ENCODE peak calls at places on chromosomes 7 and 10, in ten cellular contexts. C, H, D, E, J, P, Y, O, Q and W are unnamed samples. For H3K9me3 and H3K27me3, the result is how much of the 10 kb centered on the place peaks cover.

GRCh38 chr10:42963302-42963701 is 113.6 kb upstream of the RET start:
- DNase-seq in C (no peak), H (no peak), D (no peak), E (peak), J (no peak), P (no peak), Y (no peak), O (no peak), Q (no peak), W (no peak)

GRCh38 chr7:129368389-129368986 is 65.7 kb upstream of the STRIP2 start:
- DNase-seq in C (no peak), H (no peak), D (no peak), E (no peak), J (no peak), P (no peak), Y (no peak), O (no peak), Q (peak), W (no peak)

GRCh38 chr7:142739927-142740492 is 9.3 kb upstream of the PRSS1 start:
- DNase-seq in C (no peak), H (no peak), D (no peak), E (no peak), J (no peak), P (no peak), Y (no peak), O (peak), Q (no peak), W (no peak)

GRCh38 chr10:44949127-44949802 is 10.3 kb upstream of the RASSF4 start:
- DNase-seq in C (no peak), H (no peak), D (no peak), E (no peak), J (no peak), P (no peak), Y (no peak), O (peak), Q (no peak), W (no peak)

GRCh38 chr7:28269700-28270361 is 89.2 kb upstream of the JAZF1 start:
- DNase-seq in C (no peak), H (no peak), D (no peak), E (no peak), J (no peak), P (no peak), Y (no peak), O (peak), Q (no peak), W (no peak)

GRCh38 chr7:63012633-63013183 is 985.9 kb upstream of the ZNF722 start:
- DNase-seq in C (no peak), H (no peak), D (no peak), E (no peak), J (no peak), P (no peak), Y (no peak), O (no peak), Q (no peak), W (no peak)

GRCh38 chr10:8283986-8284385 is 229.5 kb downstream of the GATA3 start:
- DNase-seq in C (no peak), H (no peak), D (no peak), E (no peak), J (no peak), P (no peak), Y (no peak), O (no peak), Q (no peak), W (no peak)

GRCh38 chr7:120168066-120168465 is 104.9 kb upstream of the KCND2 start:
- DNase-seq in C (peak), H (no peak), D (peak), E (no peak), J (no peak), P (no peak), Y (no peak), O (no peak), Q (no peak), W (no peak)

GRCh38 chr7:107138696-107139420 is 29.9 kb upstream of the HBP1 start:
- DNase-seq in C (no peak), H (no peak), D (peak), E (no peak), J (no peak), P (no peak), Y (no peak), O (no peak), Q (no peak), W (no peak)

GRCh38 chr7:15042285-15042684 is 139.7 kb upstream of the DGKB start:
- DNase-seq in C (no peak), H (no peak), D (no peak), E (no peak), J (no peak), P (no peak), Y (no peak), O (no peak), Q (peak), W (no peak)

GRCh38 chr7:13016633-13017324 is 329.3 kb downstream of the ARL4A start:
- DNase-seq in C (no peak), H (peak), D (peak), E (no peak), J (no peak), P (no peak), Y (no peak), O (no peak), Q (no peak), W (no peak)

GRCh38 chr10:118669020-118669766 is 73.7 kb upstream of the PRLHR start:
- DNase-seq in C (no peak), H (no peak), D (peak), E (no peak), J (peak), P (no peak), Y (peak), O (peak), Q (peak), W (peak)

GRCh38 chr10:5550621-5551530 is 26.1 kb downstream of the CALML3 start:
- DNase-seq in C (no peak), H (no peak), D (peak), E (peak), J (no peak), P (no peak), Y (no peak), O (no peak), Q (no peak), W (no peak)

GRCh38 chr7:95545007-95545615 is 51.2 kb downstream of the PDK4 start:
- DNase-seq in C (peak), H (peak), D (peak), E (peak), J (peak), P (peak), Y (peak), O (no peak), Q (peak), W (peak)

GRCh38 chr10:96366508-96366907 is 7.7 kb upstream of the OPALIN start:
- DNase-seq in C (no peak), H (no peak), D (peak), E (no peak), J (no peak), P (no peak), Y (no peak), O (no peak), Q (peak), W (no peak)

GRCh38 chr10:69731698-69732097 is 70.0 kb upstream of the COL13A1 start:
- DNase-seq in C (no peak), H (no peak), D (no peak), E (no peak), J (no peak), P (no peak), Y (no peak), O (no peak), Q (no peak), W (no peak)

GRCh38 chr10:114404171-114405010 is at the start of gene AFAP1L2:
- DNase-seq in C (peak), H (peak), D (no peak), E (peak), J (no peak), P (peak), Y (peak), O (no peak), Q (no peak), W (no peak)

GRCh38 chr10:4670737-4671136 is 155.3 kb upstream of the AKR1E2 start:
- DNase-seq in C (no peak), H (no peak), D (peak), E (no peak), J (no peak), P (no peak), Y (no peak), O (no peak), Q (no peak), W (no peak)

GRCh38 chr10:78155722-78156121 is 122.1 kb downstream of the RPS24 start:
- DNase-seq in C (no peak), H (no peak), D (no peak), E (no peak), J (no peak), P (no peak), Y (no peak), O (peak), Q (no peak), W (no peak)

GRCh38 chr7:40827217-40828085 is 692.6 kb downstream of the SUGCT start:
- DNase-seq in C (no peak), H (peak), D (no peak), E (no peak), J (peak), P (no peak), Y (no peak), O (no peak), Q (no peak), W (no peak)

GRCh38 chr7:7452119-7452518 is 83.6 kb downstream of the COL28A1 start:
- DNase-seq in C (no peak), H (peak), D (no peak), E (no peak), J (no peak), P (no peak), Y (no peak), O (no peak), Q (no peak), W (no peak)

GRCh38 chr7:101411477-101411954 is 48.8 kb downstream of the COL26A1 start:
- DNase-seq in C (no peak), H (no peak), D (no peak), E (no peak), J (no peak), P (no peak), Y (no peak), O (no peak), Q (no peak), W (no peak)

GRCh38 chr10:69425513-69426298 is 9.0 kb upstream of the TACR2 start:
- DNase-seq in C (no peak), H (peak), D (no peak), E (peak), J (no peak), P (no peak), Y (peak), O (peak), Q (no peak), W (no peak)

GRCh38 chr10:133462512-133463305 is 9.0 kb downstream of the SCART1 start:
- DNase-seq in C (no peak), H (no peak), D (no peak), E (no peak), J (no peak), P (no peak), Y (no peak), O (no peak), Q (no peak), W (no peak)
- H3K9me3 ChIP-seq in C (under half), H (under half), D (under half), E (under half), J (under half), P (under half), Y (under half), O (under half), Q (under half), W (under half)

GRCh38 chr10:50334273-50334672 is 83.0 kb upstream of the ASAH2 start:
- DNase-seq in C (no peak), H (no peak), D (peak), E (no peak), J (no peak), P (no peak), Y (no peak), O (no peak), Q (no peak), W (no peak)

GRCh38 chr10:50332108-50332846 is 81.0 kb upstream of the ASAH2 start:
- DNase-seq in C (no peak), H (no peak), D (no peak), E (no peak), J (no peak), P (no peak), Y (no peak), O (no peak), Q (no peak), W (no peak)

GRCh38 chr10:50333872-50334271 is 82.6 kb upstream of the ASAH2 start:
- DNase-seq in C (no peak), H (no peak), D (no peak), E (no peak), J (no peak), P (no peak), Y (no peak), O (no peak), Q (no peak), W (no peak)

GRCh38 chr10:50335397-50335796 is 84.1 kb upstream of the ASAH2 start:
- DNase-seq in C (no peak), H (no peak), D (no peak), E (no peak), J (no peak), P (no peak), Y (no peak), O (no peak), Q (no peak), W (no peak)

GRCh38 chr10:50331486-50331885 is 80.2 kb upstream of the ASAH2 start:
- DNase-seq in C (no peak), H (no peak), D (no peak), E (no peak), J (no peak), P (no peak), Y (no peak), O (no peak), Q (no peak), W (no peak)
- H3K27ac ChIP-seq in C (no peak), H (no peak), D (no peak), E (no peak), J (no peak), P (no peak), Y (no peak), O (no peak), Q (no peak), W (no peak)

GRCh38 chr7:98404840-98405239 is 4.0 kb upstream of the BAIAP2L1 start:
- DNase-seq in C (no peak), H (no peak), D (no peak), E (no peak), J (no peak), P (no peak), Y (no peak), O (no peak), Q (no peak), W (no peak)
- H3K27me3 ChIP-seq in C (under half), H (under half), D (under half), E (under half), J (under half), P (under half), Y (under half), O (under half), Q (under half), W (under half)

DNA sequence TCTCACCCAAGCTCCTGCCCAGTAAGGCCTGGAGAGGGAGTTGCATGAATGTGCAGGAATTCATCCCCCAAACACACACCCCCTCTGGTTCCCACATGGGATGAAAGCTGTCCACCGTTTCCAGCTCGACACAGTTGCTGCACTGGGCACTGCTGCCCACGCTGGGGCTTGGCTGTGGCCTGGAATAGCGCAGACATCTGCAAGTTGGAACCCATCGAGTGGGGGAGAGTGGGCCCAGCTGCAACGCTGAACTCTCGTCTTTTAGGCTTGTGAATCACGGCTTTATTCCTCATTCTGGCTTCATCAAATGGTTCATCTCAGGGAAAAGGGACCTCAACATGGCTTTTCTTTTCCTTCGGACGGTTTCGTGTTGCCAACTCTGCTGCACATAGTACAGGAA is 264.7 kb downstream of the DNAJB6 start:
- DNase-seq in C (no peak), H (no peak), D (no peak), E (no peak), J (no peak), P (no peak), Y (no peak), O (no peak), Q (no peak), W (no peak)
- H3K9me3 ChIP-seq in C (under half), H (under half), D (half or more), E (under half), J (under half), P (under half), Y (under half), O (under half), Q (under half), W (under half)